ENCODE peak calls at places on chromosomes 5 and 9, in nine cellular contexts. O is uterus, A is mammary epithelial cell, C is chondrocyte, N is nephron progenitor cell, Y is BJ, I is cardiac muscle cell, G is AG10803, W is DND-41. F is an unnamed sample.

GRCh38 chr5:8844847-8845246 is 701.0 kb downstream of the SEMA5A start:
- DNase-seq in O (no peak), A (no peak), C (no peak), N (no peak), Y (no peak), I (no peak), G (peak), W (no peak), F (no peak)

GRCh38 chr9:78601957-78602565 is 305.1 kb downstream of the PSAT1 start:
- DNase-seq in O (no peak), A (peak), C (no peak), N (peak), Y (no peak), I (peak), G (peak), W (peak), F (no peak)

GRCh38 chr9:715310-715709 is 126.2 kb upstream of the DMRT1 start:
- DNase-seq in O (no peak), A (no peak), C (no peak), N (no peak), Y (no peak), I (no peak), G (peak), W (no peak), F (no peak)

GRCh38 chr5:147188200-147189108 is 46.4 kb upstream of the STK32A start:
- DNase-seq in O (peak), A (peak), C (no peak), N (peak), Y (no peak), I (peak), G (peak), W (peak), F (peak)

GRCh38 chr5:5298841-5299543 is 123.5 kb upstream of the ICE1 start:
- DNase-seq in O (no peak), A (no peak), C (no peak), N (no peak), Y (no peak), I (no peak), G (no peak), W (no peak), F (no peak)

GRCh38 chr5:135456238-135457099 is 4.3 kb upstream of the TIFAB start:
- DNase-seq in O (no peak), A (peak), C (peak), N (no peak), Y (peak), I (no peak), G (peak), W (no peak), F (no peak)

GRCh38 chr5:137700282-137700680 is 35.6 kb downstream of the KLHL3 start:
- DNase-seq in O (no peak), A (no peak), C (no peak), N (no peak), Y (no peak), I (no peak), G (peak), W (no peak), F (no peak)

GRCh38 chr5:57677235-57677634 is 194.6 kb upstream of the ACTBL2 start:
- DNase-seq in O (no peak), A (no peak), C (no peak), N (no peak), Y (no peak), I (no peak), G (no peak), W (no peak), F (no peak)

GRCh38 chr5:122262107-122262506 is 49.9 kb upstream of the SNCAIP start:
- DNase-seq in O (no peak), A (peak), C (no peak), N (no peak), Y (no peak), I (no peak), G (peak), W (no peak), F (no peak)

GRCh38 chr5:16815432-16815831 is 120.7 kb downstream of the MYO10 start:
- DNase-seq in O (no peak), A (no peak), C (no peak), N (no peak), Y (no peak), I (no peak), G (no peak), W (no peak), F (no peak)

GRCh38 chr5:8682381-8682780 is 813.4 kb downstream of the MTRR start:
- DNase-seq in O (no peak), A (no peak), C (no peak), N (no peak), Y (no peak), I (no peak), G (no peak), W (no peak), F (no peak)

GRCh38 chr5:37900692-37901091 is 60.9 kb upstream of the GDNF start:
- DNase-seq in O (peak), A (peak), C (no peak), N (no peak), Y (no peak), I (no peak), G (peak), W (no peak), F (no peak)
- TF ChIP-seq CTCF in O (no peak), A (no peak), C (no peak), N (no peak), Y (peak), I (no peak), G (peak), W (no peak), F (no peak)

DNA sequence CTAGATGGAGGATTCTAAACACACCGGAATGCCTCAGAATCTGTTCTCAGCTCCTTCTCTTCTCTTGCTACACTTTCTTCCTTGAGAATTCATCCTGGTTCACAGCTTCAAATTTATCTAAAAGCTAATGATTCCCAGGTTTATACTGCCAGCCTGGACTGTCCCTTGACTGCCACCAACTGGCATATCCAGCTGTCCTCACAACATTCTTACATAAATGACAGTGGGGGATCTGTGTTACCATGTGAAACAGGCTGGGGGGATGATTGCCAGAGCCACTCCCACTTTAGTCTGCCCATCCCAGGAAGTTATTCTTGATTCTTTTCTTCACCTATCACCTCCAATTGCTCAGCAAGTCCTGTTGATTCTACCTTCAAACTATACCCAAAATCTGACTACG is 27.2 kb upstream of the ZFR start:
- DNase-seq in O (no peak), A (no peak), C (no peak), N (no peak), Y (no peak), I (no peak), G (no peak), W (no peak), F (no peak)
- TF ChIP-seq CTCF in O (no peak), A (no peak), C (peak), N (no peak), Y (no peak), I (no peak), G (no peak), W (no peak), F (no peak)

GRCh38 chr9:7360513-7360912 is 439.1 kb downstream of the DMAC1 start:
- DNase-seq in O (no peak), A (no peak), C (no peak), N (no peak), Y (no peak), I (no peak), G (no peak), W (no peak), F (no peak)
- TF ChIP-seq CTCF in O (no peak), A (no peak), C (no peak), N (no peak), Y (no peak), I (peak), G (no peak), W (no peak), F (no peak)

GRCh38 chr5:68129364-68129763 is 86.2 kb upstream of the PIK3R1 start:
- DNase-seq in O (no peak), A (no peak), C (no peak), N (no peak), Y (no peak), I (no peak), G (no peak), W (no peak), F (no peak)

GRCh38 chr5:68134669-68135313 is 80.8 kb upstream of the PIK3R1 start:
- DNase-seq in O (no peak), A (no peak), C (no peak), N (no peak), Y (no peak), I (no peak), G (no peak), W (no peak), F (no peak)

GRCh38 chr5:68130253-68130652 is 85.3 kb upstream of the PIK3R1 start:
- DNase-seq in O (no peak), A (no peak), C (no peak), N (no peak), Y (no peak), I (no peak), G (no peak), W (no peak), F (no peak)

GRCh38 chr5:68137451-68138190 is 77.9 kb upstream of the PIK3R1 start:
- DNase-seq in O (no peak), A (no peak), C (no peak), N (no peak), Y (peak), I (no peak), G (peak), W (no peak), F (no peak)

DNA sequence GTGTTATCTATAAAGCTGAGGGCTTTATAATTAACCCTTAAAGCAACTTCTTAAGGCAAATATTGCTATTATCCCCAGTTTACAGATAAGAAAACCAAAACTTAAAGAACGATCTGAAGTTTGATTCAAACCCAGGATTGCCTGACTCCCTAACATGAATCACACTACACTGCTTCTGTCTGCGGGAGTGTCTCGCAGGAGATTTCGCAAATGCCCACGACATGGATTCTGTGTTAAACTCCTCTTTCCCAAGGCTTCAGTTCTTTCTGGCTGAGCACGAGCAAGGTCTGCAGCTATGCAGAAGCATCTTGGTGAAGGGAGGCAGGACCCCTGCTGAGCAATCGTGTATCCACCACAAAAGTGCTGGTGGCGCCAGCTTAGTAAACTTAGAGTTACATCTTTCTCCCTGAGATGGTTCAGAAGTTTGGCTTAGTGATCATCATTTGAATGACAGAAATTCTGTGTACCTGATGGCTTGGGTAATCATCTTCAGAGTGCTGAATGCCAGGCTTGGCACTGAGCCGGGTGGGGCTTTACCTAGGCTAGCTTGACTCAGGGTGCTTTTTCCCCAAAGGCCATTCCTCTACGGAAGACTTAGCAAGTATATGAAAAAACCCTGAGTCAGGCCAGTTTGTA is 81.4 kb upstream of the PIK3R1 start:
- DNase-seq in O (no peak), A (no peak), C (no peak), N (no peak), Y (no peak), I (no peak), G (peak), W (no peak), F (no peak)
- TF ChIP-seq CTCF in O (no peak), A (no peak), C (no peak), N (no peak), Y (no peak), I (no peak), G (no peak), W (no peak), F (no peak)

DNA sequence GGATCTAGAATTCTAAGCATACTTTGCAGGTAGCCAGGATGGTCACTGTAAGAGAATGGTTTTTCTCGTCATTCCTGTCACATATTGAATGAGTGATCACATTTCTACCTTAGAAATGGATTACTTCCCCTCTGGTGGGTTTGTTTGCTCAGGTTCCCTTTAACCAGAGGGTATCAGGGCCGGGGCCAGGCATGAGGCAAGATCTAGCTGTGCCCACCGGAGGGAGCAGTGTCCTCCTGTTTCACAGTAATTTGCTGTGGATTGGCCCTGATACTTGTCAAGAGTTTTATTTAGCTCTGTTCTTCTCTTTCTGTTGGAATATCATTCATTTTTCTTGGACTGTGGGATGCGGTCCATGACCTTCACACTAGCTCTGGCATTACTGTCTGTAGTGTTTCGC is 42.3 kb upstream of the ZBED3 start:
- DNase-seq in O (peak), A (peak), C (no peak), N (peak), Y (no peak), I (peak), G (peak), W (peak), F (no peak)
- TF ChIP-seq CTCF in O (no peak), A (peak), C (peak), N (peak), Y (peak), I (peak), G (peak), W (peak), F (peak)